ENCODE peak calls at places on chromosomes 1 and 21, in five cellular contexts. I is heart left ventricle, M is fibroblast of gingiva, L is NCI-H748 treated with DMSO at 0.1 percent for 48 hours, W is GDM1. F is an unnamed sample.
A peak's percentile ranks its signal among the peaks of the same experiment; 100 is the strongest.

GRCh38 chr1:65214340-65215027 is 66.5 kb downstream of the AK4 start:
- DNase-seq in I (no peak), L (no peak), M (no peak), W (no peak), F (no peak)

GRCh38 chr1:9651565-9652378 is at the start of gene PIK3CD:
- DNase-seq in W (peak; percentile 51), I (no peak), L (no peak), M (no peak), F (peak; percentile 70)

GRCh38 chr21:29827647-29828046 is 112.1 kb downstream of the GRIK1 start:
- DNase-seq in I (no peak), W (no peak), M (no peak), L (no peak), F (no peak)

GRCh38 chr1:2972879-2973575 is 48.2 kb upstream of the ACTRT2 start:
- DNase-seq in L (no peak), W (no peak), M (no peak), I (peak; percentile 4), F (no peak)

GRCh38 chr1:26772687-26773086 is 15.1 kb upstream of the PIGV start:
- DNase-seq in W (no peak), M (peak; percentile 84), L (no peak), I (no peak), F (no peak)

GRCh38 chr21:42858185-42858847 is 21.0 kb downstream of the WDR4 start:
- DNase-seq in M (no peak), L (no peak), I (no peak), W (no peak), F (no peak)

GRCh38 chr1:205375816-205376545 is 19.3 kb upstream of the KLHDC8A start:
- DNase-seq in I (no peak), L (peak; percentile 8), M (no peak), W (no peak), F (peak; percentile 49)

GRCh38 chr1:10701145-10701544 is 95.3 kb downstream of the CASZ1 start:
- DNase-seq in W (no peak), L (no peak), M (no peak), I (no peak), F (no peak)

GRCh38 chr1:34306568-34306967 is 129.9 kb downstream of the C1orf94 start:
- DNase-seq in M (no peak), I (no peak), L (no peak), W (no peak), F (no peak)

GRCh38 chr1:114108741-114109255 is 44.9 kb downstream of the SYT6 start:
- DNase-seq in I (no peak), W (peak; percentile 67), L (no peak), M (no peak), F (no peak)

GRCh38 chr1:41434748-41435449 is 49.6 kb downstream of the EDN2 start:
- DNase-seq in L (no peak), M (no peak), W (no peak), I (no peak), F (no peak)

GRCh38 chr1:151809625-151810556 is 4.7 kb upstream of the LINGO4 start:
- DNase-seq in M (no peak), L (no peak), W (no peak), I (no peak), F (no peak)

GRCh38 chr1:200302192-200302892 is 107.5 kb downstream of the ZNF281 start:
- DNase-seq in M (peak; percentile 27), I (peak; percentile 28), W (peak; percentile 47), L (peak; percentile 25), F (no peak)